ENCODE peak calls at places on chromosomes 13 and 19, in nine cellular contexts. O is A549, V is H1, K is heart left ventricle, Y is lower leg skin, A is uterus, S is tibial nerve, Z is GM12878, F is spleen. D is an unnamed sample.

GRCh38 chr19:3036119-3036794 is 7.2 kb upstream of the TLE2 start:
- DNase-seq in F (peak; percentile 94), S (peak; percentile 94), V (peak; percentile 96), O (peak; percentile 73), A (peak; percentile 95), Z (peak; percentile 40), Y (peak; percentile 99), K (peak; percentile 95), D (peak; percentile 92)

GRCh38 chr13:109481046-109481445 is 305.3 kb downstream of the IRS2 start:
- DNase-seq in Y (no peak), S (no peak), K (no peak), O (no peak), A (no peak), F (no peak), Z (no peak), V (no peak), D (no peak)

GRCh38 chr19:41405776-41406175 is 8.2 kb downstream of the BCKDHA start:
- DNase-seq in O (no peak), A (no peak), Y (no peak), K (no peak), V (no peak), F (no peak), S (no peak), Z (no peak), D (no peak)

GRCh38 chr19:47004012-47004465 is 15.6 kb upstream of the NPAS1 start:
- DNase-seq in F (no peak), A (no peak), K (no peak), Z (no peak), O (no peak), S (no peak), Y (no peak), V (no peak), D (no peak)

GRCh38 chr13:30153871-30154426 is 153.4 kb downstream of the KATNAL1 start:
- DNase-seq in F (peak; percentile 80), K (peak; percentile 35), Z (no peak), V (no peak), S (no peak), A (no peak), Y (no peak), O (no peak), D (no peak)

GRCh38 chr13:111900390-111901180 is 166.4 kb upstream of the SOX1 start:
- DNase-seq in Y (peak; percentile 69), F (no peak), S (no peak), K (no peak), A (no peak), O (no peak), Z (no peak), V (peak; percentile 43), D (no peak)

GRCh38 chr19:8455018-8455417 is 10.2 kb downstream of the HNRNPM start:
- DNase-seq in K (no peak), S (no peak), Y (no peak), O (no peak), V (no peak), F (no peak), A (no peak), Z (no peak), D (no peak)

GRCh38 chr19:38648789-38649304 is 1.4 kb downstream of the ACTN4 start:
- DNase-seq in O (no peak), Z (no peak), Y (no peak), A (no peak), K (no peak), S (no peak), F (no peak), V (no peak), D (no peak)

GRCh38 chr13:69704311-69704710 is 403.3 kb upstream of the ATXN8OS start:
- DNase-seq in V (no peak), K (no peak), Y (no peak), F (no peak), O (no peak), Z (no peak), A (no peak), S (no peak), D (no peak)

GRCh38 chr13:100904293-100904976 is 229.8 kb upstream of the TMTC4 start:
- DNase-seq in Z (no peak), F (no peak), O (no peak), V (no peak), Y (no peak), S (no peak), K (no peak), A (no peak), D (no peak)

GRCh38 chr19:49988433-49988832 is 27.5 kb upstream of the SIGLEC11 start:
- DNase-seq in V (no peak), A (no peak), O (no peak), Y (no peak), K (no peak), S (no peak), Z (no peak), F (no peak), D (no peak)

GRCh38 chr19:29812080-29812880 is 489 bp downstream of the CCNE1 start:
- DNase-seq in O (no peak), Y (no peak), K (no peak), V (peak; percentile 55), Z (no peak), F (peak; percentile 89), A (no peak), S (no peak), D (peak; percentile 50)

GRCh38 chr19:42198676-42199439 is 18.6 kb downstream of the DEDD2 start:
- DNase-seq in F (peak; percentile 94), Z (peak; percentile 53), O (no peak), V (no peak), K (peak; percentile 64), A (no peak), Y (no peak), S (no peak), D (no peak)

GRCh38 chr13:36476661-36477060 is 44.4 kb downstream of the CCNA1 start:
- DNase-seq in Z (no peak), A (no peak), K (no peak), S (no peak), V (no peak), O (no peak), F (no peak), Y (no peak), D (no peak)

GRCh38 chr13:67229438-67230242 is 496 bp downstream of the PCDH9 start:
- DNase-seq in F (no peak), Z (no peak), A (no peak), V (no peak), S (peak; percentile 5), O (peak; percentile 13), Y (no peak), K (no peak), D (peak; percentile 14)

GRCh38 chr13:67231481-67231940 is 1.4 kb upstream of the PCDH9 start:
- DNase-seq in V (no peak), F (no peak), Y (no peak), O (no peak), A (no peak), K (no peak), Z (no peak), S (no peak), D (no peak)

GRCh38 chr13:67228909-67229308 is 1.2 kb downstream of the PCDH9 start:
- DNase-seq in F (no peak), Z (no peak), V (no peak), Y (no peak), S (no peak), O (no peak), A (no peak), K (no peak), D (no peak)

GRCh38 chr13:67230774-67231480 is 791 bp upstream of the PCDH9 start:
- DNase-seq in V (peak; percentile 74), S (peak; percentile 32), A (peak; percentile 32), K (peak; percentile 79), Y (peak; percentile 89), Z (no peak), O (peak; percentile 31), F (peak; percentile 87), D (peak; percentile 68)

GRCh38 chr13:67230243-67230773 is at the start of gene PCDH9:
- DNase-seq in K (peak; percentile 96), F (peak; percentile 95), Z (peak; percentile 15), O (peak; percentile 77), V (peak; percentile 97), S (peak; percentile 96), Y (peak; percentile 98), A (peak; percentile 91), D (peak; percentile 93)
- TF ChIP-seq POLR2A in K (peak; percentile 100), F (no peak), Z (no peak), O (peak; percentile 90), V (no peak), S (peak; percentile 82), Y (no peak), A (peak; percentile 79), D (peak; percentile 62)

DNA sequence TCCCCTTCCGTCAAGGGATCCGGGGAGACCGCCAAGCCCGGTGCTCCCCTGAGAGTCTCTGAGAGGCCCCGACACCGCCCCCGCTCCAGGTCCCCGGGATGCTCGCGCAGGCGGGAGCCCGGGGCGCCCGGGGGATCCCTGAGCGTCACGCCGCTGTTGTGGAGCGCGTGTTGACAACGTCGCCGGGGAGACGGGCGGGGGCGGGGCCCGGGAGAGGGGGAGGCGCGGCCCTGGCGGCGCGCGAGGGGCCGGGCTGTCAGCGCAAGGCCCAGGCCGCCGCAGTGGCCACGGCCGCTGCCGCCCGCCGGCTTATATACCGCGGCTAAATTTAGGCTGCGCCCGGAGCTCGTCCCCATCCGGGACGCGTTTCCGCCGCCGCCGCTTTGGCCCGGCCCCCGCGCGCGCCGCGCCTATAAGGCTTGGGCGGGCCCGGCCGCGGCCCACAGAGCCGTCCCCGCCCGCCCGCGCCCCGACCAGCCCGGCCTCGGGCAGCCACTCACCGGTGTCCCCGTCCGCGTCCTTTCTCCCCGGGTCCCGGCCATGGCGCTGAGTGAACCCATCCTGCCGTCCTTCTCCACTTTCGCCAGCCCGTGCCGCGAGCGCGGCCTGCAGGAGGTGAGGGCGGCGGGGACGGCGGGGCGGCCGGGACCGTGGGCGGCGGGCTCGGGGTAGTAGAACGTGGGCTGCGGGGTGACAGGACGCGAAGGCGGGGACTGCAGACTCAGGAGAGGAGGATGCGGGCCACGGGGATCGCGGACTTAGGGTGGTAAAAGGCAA is at the start of gene KLF2:
- DNase-seq in F (peak; percentile 99), S (peak; percentile 90), O (peak; percentile 80), Z (no peak), Y (peak; percentile 98), A (peak; percentile 93), K (peak; percentile 97), V (peak; percentile 75), D (peak; percentile 78)
- TF ChIP-seq POLR2A in F (peak; percentile 95), S (peak; percentile 83), O (peak; percentile 59), Z (peak; percentile 93), Y (no peak), A (peak; percentile 91), K (peak; percentile 98), V (peak; percentile 20), D (no peak)

GRCh38 chr19:19663292-19664120 is at the start of gene ATP13A1:
- DNase-seq in Y (peak; percentile 99), A (peak; percentile 96), V (peak; percentile 92), O (peak; percentile 55), K (peak; percentile 99), Z (peak; percentile 92), F (peak; percentile 100), S (peak; percentile 91), D (peak; percentile 97)
- TF ChIP-seq POLR2A in Y (no peak), A (peak; percentile 27), V (peak; percentile 76), O (peak; percentile 70), K (peak; percentile 63), Z (peak; percentile 88), F (peak; percentile 16), S (peak; percentile 16), D (peak; percentile 85)

GRCh38 chr13:72728290-72728605 is 525 bp downstream of the BORA start:
- DNase-seq in F (no peak), Y (no peak), S (no peak), K (no peak), A (no peak), Z (no peak), O (no peak), V (no peak), D (no peak)
- TF ChIP-seq POLR2A in F (no peak), Y (no peak), S (no peak), K (no peak), A (no peak), Z (no peak), O (no peak), V (no peak), D (no peak)

D was measured in erythroblast.